ENCODE peak calls at places on chromosome 1, in ten cellular contexts. N, Z, F, P, K, R, A, I, M and U are unnamed samples.

GRCh38 chr1:89483010-89483756 is 41.4 kb upstream of the LRRC8B start:
- DNase-seq in M (peak), A (peak), N (peak), Z (peak), F (peak), K (peak), P (no peak), R (peak), I (peak), U (peak)

GRCh38 chr1:9558271-9558945 is 19.1 kb downstream of the SLC25A33 start:
- DNase-seq in I (no peak), P (no peak), R (no peak), A (no peak), Z (peak), N (no peak), K (no peak), F (no peak), M (no peak), U (no peak)

GRCh38 chr1:183138301-183138700 is 47.8 kb upstream of the LAMC2 start:
- DNase-seq in R (no peak), P (no peak), Z (no peak), K (no peak), I (no peak), A (no peak), M (no peak), F (no peak), N (no peak), U (no peak)

GRCh38 chr1:193626695-193627094 is 440.3 kb upstream of the B3GALT2 start:
- DNase-seq in A (no peak), I (no peak), F (no peak), P (no peak), N (no peak), K (no peak), Z (no peak), M (no peak), R (no peak), U (no peak)

GRCh38 chr1:43206721-43207228 is 34.6 kb downstream of the CFAP57 start:
- DNase-seq in M (no peak), I (no peak), F (peak), P (peak), A (peak), N (no peak), K (no peak), Z (peak), R (no peak), U (no peak)

GRCh38 chr1:208113036-208113435 is 131.1 kb downstream of the PLXNA2 start:
- DNase-seq in P (no peak), I (no peak), N (no peak), K (no peak), R (no peak), Z (peak), A (no peak), F (no peak), M (no peak), U (no peak)

GRCh38 chr1:226960944-226961765 is 21.1 kb downstream of the COQ8A start:
- DNase-seq in M (no peak), F (no peak), A (no peak), N (no peak), R (no peak), Z (no peak), P (no peak), I (no peak), K (no peak), U (no peak)

GRCh38 chr1:27144920-27145661 is 9.8 kb downstream of the SLC9A1 start:
- DNase-seq in Z (no peak), F (peak), I (no peak), N (no peak), A (no peak), P (no peak), K (no peak), R (no peak), M (no peak), U (no peak)

GRCh38 chr1:99217599-99217998 is 46.7 kb upstream of the PLPPR4 start:
- DNase-seq in Z (peak), R (no peak), I (no peak), P (no peak), A (no peak), K (no peak), M (no peak), F (no peak), N (no peak), U (no peak)

GRCh38 chr1:44154049-44154448 is 12.6 kb upstream of the KLF18 start:
- DNase-seq in F (peak), A (no peak), R (no peak), K (no peak), Z (no peak), N (no peak), I (no peak), M (no peak), P (no peak), U (no peak)

GRCh38 chr1:231638647-231639046 is 12.1 kb downstream of the DISC1 start:
- DNase-seq in A (no peak), K (no peak), M (no peak), P (no peak), N (no peak), I (no peak), F (peak), R (no peak), Z (no peak), U (no peak)

GRCh38 chr1:182091083-182091482 is 29.6 kb upstream of the ZNF648 start:
- DNase-seq in Z (no peak), R (no peak), F (no peak), I (no peak), N (no peak), P (no peak), K (no peak), A (no peak), M (no peak), U (no peak)

GRCh38 chr1:50218344-50218743 is 109.6 kb downstream of the ELAVL4 start:
- DNase-seq in M (no peak), I (no peak), R (no peak), P (no peak), Z (no peak), N (no peak), A (no peak), F (no peak), K (no peak), U (no peak)

GRCh38 chr1:94272388-94272787 is 35.0 kb upstream of the ARHGAP29 start:
- DNase-seq in K (no peak), R (no peak), A (no peak), Z (no peak), M (no peak), P (no peak), N (no peak), F (no peak), I (no peak), U (no peak)

GRCh38 chr1:23200885-23201284 is 16.4 kb downstream of the HTR1D start:
- DNase-seq in I (no peak), M (no peak), K (no peak), A (no peak), Z (no peak), P (no peak), F (peak), N (no peak), R (no peak), U (no peak)

GRCh38 chr1:200130552-200130951 is 103.0 kb downstream of the NR5A2 start:
- DNase-seq in N (no peak), Z (no peak), P (no peak), K (no peak), F (no peak), A (no peak), R (no peak), I (no peak), M (no peak), U (no peak)

GRCh38 chr1:20124451-20125057 is 5.2 kb upstream of the PLA2G2D start:
- DNase-seq in A (peak), I (no peak), K (peak), Z (no peak), M (no peak), N (no peak), F (peak), P (no peak), R (no peak), U (no peak)

GRCh38 chr1:58248067-58248466 is 298.5 kb downstream of the OMA1 start:
- DNase-seq in Z (no peak), A (no peak), P (no peak), M (no peak), K (no peak), F (no peak), I (no peak), N (no peak), R (no peak), U (no peak)

GRCh38 chr1:30527511-30528140 is 195.8 kb downstream of the MATN1 start:
- DNase-seq in M (no peak), P (no peak), Z (peak), N (no peak), F (peak), R (no peak), K (no peak), A (no peak), I (no peak), U (no peak)

GRCh38 chr1:187264995-187265602 is 436.4 kb downstream of the PLA2G4A start:
- DNase-seq in K (peak), Z (peak), F (peak), R (no peak), I (no peak), A (peak), P (no peak), N (no peak), M (no peak), U (peak)

GRCh38 chr1:119537979-119538378 is 31.0 kb downstream of the HSD3B1 start:
- DNase-seq in Z (no peak), R (no peak), K (no peak), M (no peak), A (no peak), N (no peak), I (no peak), P (no peak), F (no peak), U (no peak)